ENCODE peak calls at places on chromosomes 6 and 20, in eight cellular contexts. R is natural killer cell, V is uterus, C is left lung, A is PC-9, G is sigmoid colon, X is heart right ventricle, I is GM12865. M is an unnamed sample.

GRCh38 chr20:63441777-63442493 is 30.5 kb downstream of the KCNQ2 start:
- DNase-seq in R (peak), V (no peak), C (no peak), A (peak), G (no peak), X (peak), I (peak), M (peak)

GRCh38 chr6:25452027-25452426 is 172.9 kb downstream of the CARMIL1 start:
- DNase-seq in R (no peak), V (no peak), C (no peak), A (no peak), G (no peak), X (no peak), I (no peak), M (no peak)

GRCh38 chr20:29326376-29327070 is 1930.9 kb upstream of the DEFB115 start:
- DNase-seq in R (no peak), V (no peak), C (no peak), A (no peak), G (no peak), X (no peak), I (no peak), M (no peak)

GRCh38 chr20:54995021-54995420 is 519.6 kb downstream of the DOK5 start:
- DNase-seq in R (no peak), V (no peak), C (no peak), A (no peak), G (no peak), X (no peak), I (no peak), M (no peak)

GRCh38 chr6:131532476-131533108 is 40.4 kb upstream of the ARG1 start:
- DNase-seq in R (no peak), V (no peak), C (no peak), A (no peak), G (no peak), X (no peak), I (peak), M (no peak)

GRCh38 chr6:136014454-136015421 is 163.2 kb downstream of the PDE7B start:
- DNase-seq in R (no peak), V (no peak), C (no peak), A (peak), G (no peak), X (no peak), I (no peak), M (no peak)

GRCh38 chr20:53493201-53493908 is 100.3 kb downstream of the ZNF217 start:
- DNase-seq in R (no peak), V (no peak), C (no peak), A (no peak), G (no peak), X (no peak), I (no peak), M (no peak)

GRCh38 chr6:28488916-28489365 is 26.7 kb downstream of the GPX6 start:
- DNase-seq in R (no peak), V (peak), C (no peak), A (peak), G (no peak), X (no peak), I (peak), M (no peak)

GRCh38 chr20:50217207-50217949 is 26.7 kb downstream of the CEBPB start:
- DNase-seq in R (no peak), V (no peak), C (no peak), A (no peak), G (no peak), X (no peak), I (no peak), M (no peak)

GRCh38 chr20:59629141-59630045 is 25.1 kb downstream of the PHACTR3 start:
- DNase-seq in R (no peak), V (no peak), C (no peak), A (no peak), G (peak), X (no peak), I (no peak), M (no peak)

GRCh38 chr6:116057766-116058165 is 2.9 kb downstream of the FRK start:
- DNase-seq in R (no peak), V (no peak), C (no peak), A (no peak), G (no peak), X (no peak), I (no peak), M (no peak)

GRCh38 chr6:79526897-79527296 is 10.3 kb downstream of the LCA5 start:
- DNase-seq in R (no peak), V (no peak), C (no peak), A (no peak), G (no peak), X (no peak), I (no peak), M (no peak)

GRCh38 chr6:17602888-17603287 is 2.8 kb downstream of the FAM8A1 start:
- DNase-seq in R (no peak), V (no peak), C (no peak), A (no peak), G (no peak), X (no peak), I (no peak), M (no peak)

GRCh38 chr20:5920581-5920980 is 29.8 kb downstream of the TRMT6 start:
- DNase-seq in R (no peak), V (no peak), C (no peak), A (no peak), G (no peak), X (no peak), I (no peak), M (no peak)

GRCh38 chr20:14963262-14963663 is 625.9 kb upstream of the FLRT3 start:
- DNase-seq in R (no peak), V (no peak), C (no peak), A (peak), G (no peak), X (no peak), I (no peak), M (no peak)

GRCh38 chr6:163992701-163993100 is 578.2 kb downstream of the QKI start:
- DNase-seq in R (no peak), V (no peak), C (no peak), A (no peak), G (no peak), X (no peak), I (peak), M (no peak)

GRCh38 chr6:32700391-32701040 is 34.1 kb upstream of the HLA-DQB1 start:
- DNase-seq in R (no peak), V (peak), C (no peak), A (peak), G (no peak), X (no peak), I (peak), M (no peak)

GRCh38 chr20:50242863-50243609 is 52.4 kb downstream of the CEBPB start:
- DNase-seq in R (no peak), V (no peak), C (no peak), A (peak), G (no peak), X (no peak), I (no peak), M (peak)

GRCh38 chr20:15759546-15760216 is 813.6 kb downstream of the KIF16B start:
- DNase-seq in R (no peak), V (no peak), C (no peak), A (no peak), G (no peak), X (no peak), I (no peak), M (no peak)

GRCh38 chr6:44000164-44000842 is 126.9 kb downstream of the MRPL14 start:
- DNase-seq in R (no peak), V (no peak), C (peak), A (peak), G (no peak), X (no peak), I (peak), M (no peak)

GRCh38 chr6:116267879-116268588 is 11.7 kb downstream of the TSPYL1 start:
- DNase-seq in R (no peak), V (no peak), C (no peak), A (no peak), G (no peak), X (no peak), I (no peak), M (no peak)

GRCh38 chr6:44100088-44100550 is 27.1 kb downstream of the MRPL14 start:
- DNase-seq in R (no peak), V (no peak), C (no peak), A (peak), G (no peak), X (no peak), I (peak), M (no peak)

GRCh38 chr6:155939253-155939652 is 483.6 kb upstream of the NOX3 start:
- DNase-seq in R (no peak), V (no peak), C (no peak), A (no peak), G (no peak), X (no peak), I (no peak), M (no peak)

GRCh38 chr6:19668710-19669109 is 168.5 kb upstream of the ID4 start:
- DNase-seq in R (no peak), V (no peak), C (no peak), A (no peak), G (no peak), X (no peak), I (no peak), M (no peak)

GRCh38 chr20:25281541-25281991 is 33.7 kb downstream of the PYGB start:
- DNase-seq in R (no peak), V (peak), C (peak), A (no peak), G (peak), X (no peak), I (peak), M (peak)

GRCh38 chr20:50957798-50958732 is at the start of gene DPM1:
- DNase-seq in R (peak), V (peak), C (peak), A (peak), G (peak), X (peak), I (peak), M (peak)

GRCh38 chr6:122730775-122731386 is 48.6 kb upstream of the FABP7 start:
- DNase-seq in R (no peak), V (no peak), C (no peak), A (no peak), G (no peak), X (no peak), I (peak), M (no peak)

GRCh38 chr20:50240092-50240491 is 49.5 kb downstream of the CEBPB start:
- DNase-seq in R (no peak), V (no peak), C (no peak), A (peak), G (no peak), X (no peak), I (no peak), M (no peak)

GRCh38 chr6:32087574-32088486 is 21.3 kb downstream of the TNXB start:
- DNase-seq in R (peak), V (peak), C (peak), A (peak), G (peak), X (peak), I (peak), M (peak)

GRCh38 chr6:71226151-71226550 is 62.5 kb upstream of the OGFRL1 start:
- DNase-seq in R (no peak), V (no peak), C (no peak), A (no peak), G (no peak), X (no peak), I (no peak), M (no peak)

GRCh38 chr6:102387351-102388033 is 994.0 kb downstream of the GRIK2 start:
- DNase-seq in R (no peak), V (no peak), C (no peak), A (no peak), G (no peak), X (no peak), I (no peak), M (no peak)

GRCh38 chr6:35717449-35718353 is 19.1 kb upstream of the ARMC12 start:
- DNase-seq in R (no peak), V (no peak), C (no peak), A (no peak), G (peak), X (no peak), I (no peak), M (no peak)

GRCh38 chr6:160160929-160161646 is 39.5 kb downstream of the SLC22A1 start:
- DNase-seq in R (no peak), V (no peak), C (no peak), A (no peak), G (no peak), X (no peak), I (no peak), M (no peak)

GRCh38 chr20:41889125-41889870 is 271.1 kb upstream of the CHD6 start:
- DNase-seq in R (no peak), V (no peak), C (no peak), A (no peak), G (no peak), X (no peak), I (peak), M (no peak)

GRCh38 chr6:21601932-21602390 is 8.4 kb downstream of the SOX4 start:
- DNase-seq in R (no peak), V (no peak), C (no peak), A (no peak), G (no peak), X (no peak), I (no peak), M (no peak)

GRCh38 chr6:123263981-123264380 is 267.9 kb downstream of the CLVS2 start:
- DNase-seq in R (no peak), V (no peak), C (no peak), A (no peak), G (no peak), X (no peak), I (no peak), M (no peak)

GRCh38 chr6:90000864-90001731 is 106.8 kb downstream of the GJA10 start:
- DNase-seq in R (no peak), V (no peak), C (no peak), A (no peak), G (no peak), X (no peak), I (no peak), M (no peak)

GRCh38 chr6:158645064-158646022 is 800 bp upstream of the DYNLT1 start:
- DNase-seq in R (no peak), V (no peak), C (peak), A (no peak), G (peak), X (no peak), I (no peak), M (no peak)

GRCh38 chr6:158646023-158646888 is 1.7 kb upstream of the DYNLT1 start:
- DNase-seq in R (peak), V (no peak), C (no peak), A (peak), G (peak), X (no peak), I (no peak), M (peak)

GRCh38 chr6:158647501-158647900 is 2.4 kb upstream of the SYTL3 start:
- DNase-seq in R (no peak), V (no peak), C (no peak), A (no peak), G (no peak), X (no peak), I (no peak), M (no peak)

GRCh38 chr6:158649289-158650143 is at the start of gene SYTL3:
- DNase-seq in R (peak), V (peak), C (peak), A (no peak), G (peak), X (no peak), I (peak), M (no peak)

GRCh38 chr6:158648682-158649131 is 1.1 kb upstream of the SYTL3 start:
- DNase-seq in R (peak), V (no peak), C (no peak), A (no peak), G (peak), X (no peak), I (peak), M (no peak)
- TF ChIP-seq CTCF in R (no peak), V (no peak), C (no peak), A (no peak), G (no peak), X (no peak), I (no peak), M (no peak)

GRCh38 chr6:169969372-169970099 is 218.1 kb downstream of the ERMARD start:
- DNase-seq in R (peak), V (peak), C (no peak), A (no peak), G (peak), X (peak), I (no peak), M (peak)

GRCh38 chr6:169970306-169970988 is 219.0 kb downstream of the ERMARD start:
- DNase-seq in R (peak), V (peak), C (no peak), A (no peak), G (peak), X (peak), I (no peak), M (peak)

GRCh38 chr6:169966312-169967181 is 215.1 kb downstream of the ERMARD start:
- DNase-seq in R (no peak), V (no peak), C (no peak), A (no peak), G (peak), X (no peak), I (no peak), M (no peak)

GRCh38 chr6:169967687-169968086 is 216.3 kb downstream of the ERMARD start:
- DNase-seq in R (no peak), V (no peak), C (no peak), A (no peak), G (no peak), X (no peak), I (no peak), M (no peak)

GRCh38 chr6:169968541-169969270 is 217.3 kb downstream of the ERMARD start:
- DNase-seq in R (peak), V (no peak), C (no peak), A (no peak), G (no peak), X (peak), I (no peak), M (no peak)
- TF ChIP-seq CTCF in R (no peak), V (no peak), C (no peak), A (no peak), G (no peak), X (no peak), I (no peak), M (no peak)

GRCh38 chr6:146790561-146791091 is 191.9 kb downstream of the ADGB start:
- DNase-seq in R (no peak), V (no peak), C (no peak), A (no peak), G (no peak), X (no peak), I (no peak), M (no peak)

GRCh38 chr6:146781836-146782235 is 183.1 kb downstream of the ADGB start:
- DNase-seq in R (no peak), V (no peak), C (no peak), A (no peak), G (no peak), X (no peak), I (no peak), M (no peak)

GRCh38 chr6:146788115-146788514 is 189.3 kb downstream of the ADGB start:
- DNase-seq in R (no peak), V (no peak), C (no peak), A (no peak), G (no peak), X (no peak), I (no peak), M (no peak)

DNA sequence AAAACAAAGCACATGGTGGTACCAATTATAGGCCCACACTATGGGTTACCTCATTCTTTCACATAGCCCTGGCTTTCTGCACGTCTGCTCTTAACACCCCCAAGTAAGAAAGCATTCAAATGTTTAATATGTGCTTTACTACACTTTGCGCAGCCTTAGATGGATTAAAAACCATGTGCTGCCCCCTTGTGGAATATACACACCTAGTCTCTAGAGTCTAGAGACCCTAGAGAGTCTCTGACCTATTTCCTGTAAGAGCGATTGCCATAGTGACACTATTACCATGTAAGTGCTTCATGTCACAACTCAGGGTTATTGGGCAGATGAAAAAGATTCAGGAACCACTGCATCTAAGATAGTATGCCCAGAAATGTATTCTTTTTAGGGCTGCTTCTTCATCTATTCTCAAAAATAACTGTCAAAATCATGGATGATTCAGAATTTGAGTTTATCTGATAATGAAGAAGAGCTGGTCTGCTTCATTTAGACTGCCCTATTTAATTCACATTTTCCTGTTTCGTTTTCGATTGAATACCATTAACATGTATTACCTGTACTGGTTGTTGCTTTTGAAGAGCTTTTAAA is 186.3 kb downstream of the ADGB start:
- DNase-seq in R (no peak), V (no peak), C (no peak), A (no peak), G (no peak), X (no peak), I (peak), M (no peak)
- TF ChIP-seq CTCF in R (peak), V (no peak), C (peak), A (peak), G (no peak), X (peak), I (peak), M (peak)

GRCh38 chr6:150006961-150007464 is 18.3 kb downstream of the RAET1L start:
- DNase-seq in R (no peak), V (no peak), C (no peak), A (no peak), G (no peak), X (no peak), I (peak), M (no peak)
- TF ChIP-seq CTCF in R (peak), V (no peak), C (peak), A (peak), G (no peak), X (peak), I (peak), M (peak)

GRCh38 chr6:4055420-4056041 is 23.4 kb downstream of the FAM217A start:
- DNase-seq in R (no peak), V (no peak), C (no peak), A (peak), G (no peak), X (no peak), I (no peak), M (no peak)
- TF ChIP-seq CTCF in R (no peak), V (peak), C (no peak), A (peak), G (no peak), X (peak), I (no peak), M (no peak)

GRCh38 chr6:167578371-167578901 is 248.3 kb upstream of the AFDN start:
- DNase-seq in R (no peak), V (no peak), C (no peak), A (no peak), G (peak), X (no peak), I (no peak), M (no peak)

GRCh38 chr6:167581637-167582036 is 245.1 kb upstream of the AFDN start:
- DNase-seq in R (no peak), V (no peak), C (no peak), A (no peak), G (peak), X (no peak), I (no peak), M (no peak)

GRCh38 chr6:167577891-167578361 is 248.8 kb upstream of the AFDN start:
- DNase-seq in R (no peak), V (no peak), C (no peak), A (no peak), G (peak), X (no peak), I (no peak), M (no peak)

GRCh38 chr6:167579786-167580370 is 246.8 kb upstream of the AFDN start:
- DNase-seq in R (no peak), V (no peak), C (no peak), A (no peak), G (no peak), X (no peak), I (no peak), M (no peak)

GRCh38 chr6:167580512-167580911 is 246.2 kb upstream of the AFDN start:
- DNase-seq in R (no peak), V (no peak), C (no peak), A (no peak), G (no peak), X (no peak), I (no peak), M (no peak)
- TF ChIP-seq CTCF in R (no peak), V (no peak), C (no peak), A (no peak), G (no peak), X (no peak), I (no peak), M (no peak)

DNA sequence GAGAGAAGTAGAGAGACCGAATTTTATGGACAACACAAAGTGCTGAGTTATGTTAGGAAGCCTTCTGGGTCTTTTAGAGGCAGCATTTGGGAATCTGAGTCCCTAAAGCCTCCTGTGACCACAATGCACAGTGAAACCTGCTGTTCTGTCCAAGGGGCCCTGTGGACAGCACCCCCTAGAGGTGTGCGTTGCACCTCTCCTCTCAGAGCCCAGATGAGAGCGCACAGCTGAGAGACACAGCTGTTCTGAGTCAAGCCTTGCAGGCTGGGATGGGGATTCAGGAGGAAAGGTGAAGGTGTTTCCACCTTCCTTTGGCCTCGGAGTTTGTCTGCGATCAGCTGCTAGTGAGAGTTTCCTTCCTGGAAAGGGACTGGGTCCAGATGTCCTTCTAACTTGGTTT is 13.0 kb downstream of the PCK1 start:
- DNase-seq in R (no peak), V (no peak), C (no peak), A (no peak), G (no peak), X (no peak), I (no peak), M (no peak)
- TF ChIP-seq CTCF in R (no peak), V (no peak), C (no peak), A (peak), G (no peak), X (no peak), I (peak), M (no peak)

M was measured in pancreas.